ENCODE peak calls at places on chromosomes 7 and 10, in four cellular contexts. N is K562, T is GM12878, C is HL-60. J is an unnamed sample.
A peak's percentile ranks its signal among the peaks of the same experiment; 100 is the strongest.

GRCh38 chr7:55309040-55309991 is 55.8 kb upstream of the LANCL2 start:
- DNase-seq in N (no peak), T (peak; percentile 99), C (peak; percentile 46), J (no peak)

GRCh38 chr10:75962395-75963061 is 531.1 kb downstream of the LRMDA start:
- DNase-seq in N (no peak), T (no peak), C (no peak), J (no peak)

GRCh38 chr10:110269641-110270318 is 34.9 kb downstream of the SMNDC1 start:
- DNase-seq in N (no peak), T (no peak), C (no peak), J (no peak)

GRCh38 chr7:3404490-3404889 is 103.4 kb downstream of the SDK1 start:
- DNase-seq in N (no peak), T (no peak), C (no peak), J (no peak)

GRCh38 chr10:61320257-61320587 is 133.0 kb downstream of the TMEM26 start:
- DNase-seq in N (no peak), T (no peak), C (no peak), J (no peak)

GRCh38 chr7:58086871-58087535 is 637.0 kb downstream of the ZNF716 start:
- DNase-seq in N (no peak), T (no peak), C (no peak), J (no peak)

GRCh38 chr7:78121878-78122277 is 323.3 kb downstream of the PHTF2 start:
- DNase-seq in N (no peak), T (no peak), C (no peak), J (no peak)

GRCh38 chr10:97888641-97889262 is 39.1 kb downstream of the GOLGA7B start:
- DNase-seq in N (peak; percentile 43), T (no peak), C (no peak), J (no peak)

GRCh38 chr10:105538933-105539332 is 897.8 kb downstream of the SORCS3 start:
- DNase-seq in N (no peak), T (no peak), C (no peak), J (no peak)

GRCh38 chr7:29228289-29229011 is 33.9 kb downstream of the CHN2 start:
- DNase-seq in N (no peak), T (no peak), C (no peak), J (no peak)

GRCh38 chr7:47506716-47507354 is 75.1 kb downstream of the TNS3 start:
- DNase-seq in N (no peak), T (no peak), C (no peak), J (no peak)

GRCh38 chr10:113410618-113411017 is 142.2 kb upstream of the HABP2 start:
- DNase-seq in N (no peak), T (no peak), C (no peak), J (no peak)

GRCh38 chr10:81862596-81862995 is 12.4 kb upstream of the NRG3 start:
- DNase-seq in N (no peak), T (no peak), C (no peak), J (no peak)

GRCh38 chr10:124341768-124342135 is 77.0 kb downstream of the OAT start:
- DNase-seq in N (peak; percentile 15), T (peak; percentile 12), C (peak; percentile 22), J (no peak)

GRCh38 chr7:43626695-43627094 is 43.8 kb downstream of the STK17A start:
- DNase-seq in N (no peak), T (no peak), C (no peak), J (no peak)

GRCh38 chr10:59285073-59285472 is 77.3 kb downstream of the FAM13C start:
- DNase-seq in N (no peak), T (no peak), C (no peak), J (no peak)

GRCh38 chr7:23347682-23348180 is 48.6 kb downstream of the MALSU1 start:
- DNase-seq in N (peak; percentile 48), T (no peak), C (no peak), J (no peak)

GRCh38 chr10:35191523-35191922 is 64.9 kb downstream of the CREM start:
- DNase-seq in N (no peak), T (no peak), C (no peak), J (no peak)

GRCh38 chr7:116464375-116464774 is 35.2 kb upstream of the CAV2 start:
- DNase-seq in N (no peak), T (no peak), C (no peak), J (no peak)

GRCh38 chr10:31929986-31930675 is 1.5 kb upstream of the ARHGAP12 start:
- DNase-seq in N (no peak), T (no peak), C (no peak), J (no peak)

GRCh38 chr7:135147341-135147898 is 452 bp upstream of the TMEM140 start:
- DNase-seq in N (peak; percentile 17), T (no peak), C (no peak), J (no peak)

GRCh38 chr7:96021533-96021932 is 249.2 kb downstream of the DYNC1I1 start:
- DNase-seq in N (no peak), T (no peak), C (no peak), J (no peak)

GRCh38 chr10:69248117-69248730 is 28.1 kb downstream of the HKDC1 start:
- DNase-seq in N (peak; percentile 35), T (no peak), C (no peak), J (no peak)

GRCh38 chr10:112507988-112508387 is 61.0 kb downstream of the VTI1A start:
- DNase-seq in N (no peak), T (no peak), C (no peak), J (no peak)

GRCh38 chr7:123270553-123270952 is 70.8 kb upstream of the SLC13A1 start:
- DNase-seq in N (no peak), T (no peak), C (no peak), J (no peak)

GRCh38 chr10:34681933-34682332 is 133.2 kb downstream of the PARD3 start:
- DNase-seq in N (no peak), T (no peak), C (no peak), J (no peak)

GRCh38 chr10:79269443-79269842 is 77.8 kb upstream of the PPIF start:
- DNase-seq in N (no peak), T (no peak), C (no peak), J (no peak)

GRCh38 chr7:19663816-19664531 is 44.9 kb downstream of the POLR1F start:
- DNase-seq in N (no peak), T (peak; percentile 20), C (no peak), J (peak; percentile 6)

GRCh38 chr10:100345570-100346330 is 1.3 kb upstream of the SCD start:
- DNase-seq in N (no peak), T (no peak), C (no peak), J (no peak)

GRCh38 chr7:149719050-149719899 is 54.1 kb downstream of the ZNF467 start:
- DNase-seq in N (peak; percentile 88), T (no peak), C (no peak), J (no peak)

GRCh38 chr10:110305767-110306451 is 1.2 kb upstream of the SMNDC1 start:
- DNase-seq in N (peak; percentile 14), T (peak; percentile 65), C (peak; percentile 66), J (no peak)

GRCh38 chr10:33215635-33216034 is 118.8 kb downstream of the NRP1 start:
- DNase-seq in N (no peak), T (no peak), C (no peak), J (no peak)
- TF ChIP-seq POLR2AphosphoS5 in N (no peak), T (no peak), C (no peak), J (no peak)

GRCh38 chr10:132420469-132421376 is 23.7 kb downstream of the PWWP2B start:
- DNase-seq in N (peak; percentile 67), T (no peak), C (peak; percentile 83), J (no peak)
- TF ChIP-seq SPI1 in N (peak; percentile 86), T (peak; percentile 57), C (peak; percentile 95), J (peak; percentile 61)

GRCh38 chr10:91590142-91590903 is 42.5 kb downstream of the PPP1R3C start:
- DNase-seq in N (no peak), T (no peak), C (no peak), J (no peak)

GRCh38 chr10:91587710-91588638 is 44.9 kb downstream of the PPP1R3C start:
- DNase-seq in N (peak; percentile 50), T (no peak), C (no peak), J (no peak)

GRCh38 chr10:91590904-91591791 is 41.7 kb downstream of the PPP1R3C start:
- DNase-seq in N (peak; percentile 78), T (no peak), C (no peak), J (no peak)

GRCh38 chr10:91589656-91590035 is 43.2 kb downstream of the PPP1R3C start:
- DNase-seq in N (no peak), T (no peak), C (no peak), J (no peak)

DNA sequence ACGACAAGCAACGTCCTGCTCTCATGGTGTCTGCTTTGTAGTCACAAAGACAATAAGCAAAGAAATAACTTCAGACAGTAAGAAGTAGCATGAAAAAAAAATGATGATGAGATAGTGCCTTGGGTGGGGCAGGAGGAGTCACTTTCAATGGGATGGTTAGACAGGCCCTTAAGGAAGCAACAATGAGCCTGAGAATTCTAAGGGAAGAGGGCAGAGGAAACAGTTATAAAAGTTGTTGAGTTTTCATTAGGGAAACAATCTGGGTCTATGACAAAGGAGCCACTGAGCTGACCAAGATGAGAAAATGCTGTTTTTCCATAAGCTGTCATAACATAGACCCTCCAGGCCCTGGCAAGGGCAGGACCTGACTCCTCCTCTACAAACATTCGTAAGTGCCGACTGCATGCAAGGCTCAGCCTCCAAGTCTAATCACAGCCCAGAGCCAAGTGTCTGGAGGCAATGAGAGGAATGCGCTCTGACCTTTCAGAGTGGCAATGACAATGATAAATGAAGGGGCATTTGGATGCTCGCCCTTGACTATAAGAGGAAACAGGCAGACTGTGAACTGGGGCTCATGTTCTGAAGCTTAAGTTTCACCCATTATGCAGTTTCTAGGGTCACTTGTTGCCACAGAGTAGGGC is 43.7 kb downstream of the PPP1R3C start:
- DNase-seq in N (no peak), T (no peak), C (no peak), J (no peak)
- TF ChIP-seq POLR2AphosphoS5 in N (no peak), T (no peak), C (no peak), J (no peak)

GRCh38 chr10:599767-600166 is 89.7 kb downstream of the DIP2C start:
- DNase-seq in N (no peak), T (no peak), C (no peak), J (no peak)
- TF ChIP-seq SPI1 in N (no peak), T (no peak), C (no peak), J (no peak)

GRCh38 chr7:25125137-25125946 is at the start of gene CYCS:
- DNase-seq in N (peak; percentile 93), T (peak; percentile 99), C (peak; percentile 100), J (peak; percentile 79)

GRCh38 chr7:25121599-25121998 is 3.5 kb downstream of the CYCS start:
- DNase-seq in N (no peak), T (no peak), C (no peak), J (no peak)

GRCh38 chr7:25124485-25125136 is 449 bp downstream of the CYCS start:
- DNase-seq in N (peak; percentile 28), T (no peak), C (no peak), J (no peak)

GRCh38 chr7:25119102-25119501 is 6.0 kb downstream of the CYCS start:
- DNase-seq in N (no peak), T (no peak), C (no peak), J (no peak)

DNA sequence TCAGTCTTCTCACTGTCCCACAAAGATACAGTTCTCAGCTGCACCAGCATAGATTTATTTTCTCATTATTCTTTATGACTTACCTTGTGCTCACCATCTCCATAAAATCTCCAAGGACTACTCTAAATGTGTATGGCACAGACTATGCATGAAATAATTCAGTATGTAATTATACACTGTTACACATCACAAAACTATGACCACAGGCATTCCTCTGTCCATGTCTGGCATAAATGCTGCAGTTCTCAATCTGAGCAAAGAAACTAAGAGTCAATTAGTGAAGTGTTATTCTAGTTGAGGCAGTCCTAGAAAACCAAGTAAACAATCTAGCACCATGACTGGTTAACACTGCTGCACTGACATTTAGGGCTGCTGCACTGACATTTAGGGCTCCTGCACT is 2.7 kb downstream of the CYCS start:
- DNase-seq in N (no peak), T (no peak), C (no peak), J (no peak)
- TF ChIP-seq POLR2AphosphoS5 in N (no peak), T (no peak), C (no peak), J (no peak)

GRCh38 chr7:361680-362415 is 71.9 kb downstream of the FOXL3 start:
- DNase-seq in N (no peak), T (no peak), C (no peak), J (no peak)
- TF ChIP-seq SPI1 in N (no peak), T (no peak), C (no peak), J (no peak)

J was measured in GM12891.